ENCODE peak calls at places on chromosomes 13 and 19, in four cellular contexts. Z is endothelial cell, F is HCT116, N is NCI-H2081. C is an unnamed sample.
A peak's percentile ranks its signal among the peaks of the same experiment; 100 is the strongest.

GRCh38 chr19:17490411-17490810 is 20.1 kb downstream of the SLC27A1 start:
- DNase-seq in Z (no peak), F (no peak), N (no peak), C (no peak)

GRCh38 chr19:7729211-7729610 is 2.7 kb downstream of the CLEC4G start:
- DNase-seq in Z (no peak), F (no peak), N (no peak), C (peak; percentile 2)

GRCh38 chr13:106418556-106418955 is 116.9 kb downstream of the EFNB2 start:
- DNase-seq in Z (no peak), F (no peak), N (no peak), C (no peak)

GRCh38 chr19:55590621-55591020 is 8.7 kb downstream of the FIZ1 start:
- DNase-seq in Z (no peak), F (peak; percentile 42), N (no peak), C (peak; percentile 13)

GRCh38 chr13:18952225-18953016 is 229.2 kb downstream of the TUBA3C start:
- DNase-seq in Z (no peak), F (no peak), N (no peak), C (no peak)

GRCh38 chr19:54183431-54183830 is 5.9 kb downstream of the MBOAT7 start:
- DNase-seq in Z (no peak), F (no peak), N (no peak), C (no peak)

GRCh38 chr19:45200614-45201013 is 22.0 kb downstream of the BLOC1S3 start:
- DNase-seq in Z (peak; percentile 64), F (no peak), N (no peak), C (no peak)

GRCh38 chr13:37505531-37505930 is 93.0 kb downstream of the POSTN start:
- DNase-seq in Z (no peak), F (no peak), N (no peak), C (no peak)

GRCh38 chr19:4431808-4432674 is 25.6 kb downstream of the UBXN6 start:
- DNase-seq in Z (no peak), F (no peak), N (no peak), C (no peak)

GRCh38 chr19:21202865-21203494 is 61.1 kb downstream of the ZNF431 start:
- DNase-seq in Z (peak; percentile 54), F (peak; percentile 32), N (peak; percentile 14), C (no peak)

GRCh38 chr19:11268783-11269267 is 6.5 kb upstream of the DOCK6 start:
- DNase-seq in Z (peak; percentile 77), F (no peak), N (no peak), C (no peak)

GRCh38 chr13:24106429-24106828 is 54.1 kb upstream of the SPATA13 start:
- DNase-seq in Z (no peak), F (no peak), N (no peak), C (no peak)

GRCh38 chr13:94860981-94861407 is 148.6 kb upstream of the SOX21 start:
- DNase-seq in Z (no peak), F (no peak), N (no peak), C (no peak)

GRCh38 chr19:48181505-48181904 is 11.0 kb downstream of the ZSWIM9 start:
- DNase-seq in Z (no peak), F (no peak), N (no peak), C (no peak)

GRCh38 chr19:53182202-53182601 is 11.0 kb downstream of the ZNF665 start:
- DNase-seq in Z (no peak), F (no peak), N (no peak), C (no peak)